ENCODE peak calls at places on chromosomes 12 and 14, in six cellular contexts. D is GM06990; F is bronchial epithelial cell; M is heart left ventricle; P is CD8-positive, alpha-beta T cell; U is breast epithelium. N is an unnamed sample. For H3K27me3, the result is how much of the 10 kb centered on the place peaks cover.

GRCh38 chr12:54000774-54001114 is 783 bp downstream of the HOXC9 start:
- DNase-seq in D (no peak), F (no peak), M (no peak), P (no peak), U (no peak), N (no peak)

GRCh38 chr14:33936391-33936790 is 14.5 kb downstream of the EGLN3 start:
- DNase-seq in D (no peak), F (no peak), M (no peak), P (no peak), U (no peak), N (no peak)

GRCh38 chr14:105908481-105908911 is 382.1 kb downstream of the TMEM121 start:
- DNase-seq in D (no peak), F (no peak), M (no peak), P (no peak), U (no peak), N (no peak)

GRCh38 chr12:20268771-20269170 is 99.6 kb upstream of the PDE3A start:
- DNase-seq in D (no peak), F (no peak), M (no peak), P (no peak), U (no peak), N (no peak)

GRCh38 chr12:74899031-74899829 is 310.4 kb downstream of the KCNC2 start:
- DNase-seq in D (no peak), F (no peak), M (no peak), P (no peak), U (no peak), N (no peak)

GRCh38 chr12:100229876-100230275 is 29.3 kb downstream of the ACTR6 start:
- DNase-seq in D (no peak), F (peak), M (no peak), P (no peak), U (no peak), N (no peak)

GRCh38 chr14:100192250-100192671 is 32.8 kb upstream of the DEGS2 start:
- DNase-seq in D (peak), F (no peak), M (peak), P (no peak), U (no peak), N (no peak)

GRCh38 chr12:108563804-108564151 is 1.4 kb downstream of the ISCU start:
- DNase-seq in D (no peak), F (no peak), M (no peak), P (no peak), U (no peak), N (no peak)

GRCh38 chr12:42679402-42679801 is 89.9 kb upstream of the PRICKLE1 start:
- DNase-seq in D (no peak), F (peak), M (no peak), P (no peak), U (no peak), N (no peak)

GRCh38 chr12:21989819-21990412 is 48.7 kb upstream of the ABCC9 start:
- DNase-seq in D (no peak), F (peak), M (no peak), P (no peak), U (no peak), N (no peak)

GRCh38 chr14:84397621-84398020 is 1132.3 kb upstream of the FLRT2 start:
- DNase-seq in D (no peak), F (no peak), M (no peak), P (no peak), U (no peak), N (no peak)

GRCh38 chr12:1656894-1657293 is 27.9 kb downstream of the WNT5B start:
- DNase-seq in D (no peak), F (no peak), M (peak), P (no peak), U (no peak), N (no peak)

GRCh38 chr12:90940872-90941499 is 14.0 kb downstream of the CCER1 start:
- DNase-seq in D (no peak), F (peak), M (no peak), P (no peak), U (no peak), N (no peak)

GRCh38 chr12:123995023-123995422 is 22.0 kb downstream of the ZNF664 start:
- DNase-seq in D (peak), F (peak), M (no peak), P (no peak), U (no peak), N (no peak)

GRCh38 chr12:74322792-74323191 is 214.8 kb upstream of the ATXN7L3B start:
- DNase-seq in D (no peak), F (no peak), M (no peak), P (no peak), U (no peak), N (no peak)

GRCh38 chr14:65594882-65595237 is 182.3 kb downstream of the FUT8 start:
- DNase-seq in D (no peak), F (no peak), M (no peak), P (no peak), U (no peak), N (no peak)

GRCh38 chr14:99259327-99259726 is 12.7 kb downstream of the BCL11B start:
- DNase-seq in D (no peak), F (no peak), M (no peak), P (peak), U (no peak), N (no peak)

GRCh38 chr12:59113831-59114273 is 193.5 kb upstream of the LRIG3 start:
- DNase-seq in D (peak), F (peak), M (peak), P (no peak), U (peak), N (no peak)

GRCh38 chr14:105879867-105880561 is 353.6 kb downstream of the TMEM121 start:
- DNase-seq in D (no peak), F (no peak), M (no peak), P (peak), U (peak), N (no peak)

GRCh38 chr12:537772-538171 is 78.0 kb downstream of the B4GALNT3 start:
- DNase-seq in D (no peak), F (peak), M (no peak), P (no peak), U (no peak), N (no peak)

GRCh38 chr12:112575559-112576067 is 156.9 kb downstream of the PTPN11 start:
- DNase-seq in D (no peak), F (no peak), M (no peak), P (no peak), U (no peak), N (no peak)

GRCh38 chr14:49975799-49976198 is 82.9 kb downstream of the ARF6 start:
- DNase-seq in D (no peak), F (no peak), M (no peak), P (no peak), U (no peak), N (no peak)

DNA sequence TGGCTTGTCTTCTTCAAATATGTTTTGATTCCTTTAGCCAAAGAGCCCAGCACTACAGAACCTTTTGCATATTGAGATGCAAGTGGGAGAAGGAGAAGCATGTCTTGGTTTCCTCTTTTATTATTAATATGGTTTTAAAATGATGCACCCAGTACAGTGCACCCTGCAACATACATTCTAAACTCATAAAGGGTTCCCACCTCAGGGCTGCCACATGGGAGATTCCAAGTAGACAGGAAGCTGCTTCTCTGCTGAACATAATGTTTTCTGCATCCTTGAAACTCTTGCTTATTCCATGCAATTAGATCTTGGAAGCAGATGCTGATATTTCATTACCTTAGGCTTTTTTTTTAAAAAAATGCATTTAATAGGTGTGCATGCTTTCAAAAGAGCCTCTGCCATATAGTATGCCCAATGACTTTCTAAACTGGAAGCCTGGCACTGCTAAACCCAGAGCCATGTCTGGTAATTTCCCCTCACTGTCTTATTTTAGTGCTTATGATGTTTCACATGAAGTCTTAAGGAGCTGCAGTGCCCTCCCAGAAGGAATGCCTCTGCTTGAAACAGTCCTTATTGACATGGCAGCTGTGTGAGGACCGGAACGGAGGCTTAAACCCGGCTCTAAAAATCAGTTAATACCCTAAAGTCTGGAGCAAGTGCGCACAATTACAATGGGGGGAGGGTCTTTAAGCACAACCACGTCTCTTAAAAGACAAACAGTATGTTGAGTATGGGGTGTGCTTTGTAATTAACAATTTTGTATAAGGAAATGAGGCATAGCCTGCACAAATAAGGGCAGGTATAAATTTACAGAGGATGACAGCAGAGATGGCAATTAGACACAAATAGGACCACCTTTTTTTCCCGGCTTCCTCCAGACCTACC is 2.0 kb upstream of the SIX1 start:
- DNase-seq in D (no peak), F (no peak), M (no peak), P (no peak), U (no peak), N (no peak)
- H3K27me3 ChIP-seq in D (under half), F (under half), M (half or more), P (half or more), U (half or more), N (half or more)

GRCh38 chr12:131008461-131009270 is 55.0 kb downstream of the ADGRD1 start:
- DNase-seq in D (no peak), F (no peak), M (no peak), P (no peak), U (no peak), N (no peak)
- H3K27me3 ChIP-seq in D (under half), F (under half), M (under half), P (under half), U (under half), N (under half)

GRCh38 chr12:120363274-120363855 is 5.6 kb downstream of the MSI1 start:
- DNase-seq in D (no peak), F (no peak), M (no peak), P (no peak), U (no peak), N (no peak)
- H3K27me3 ChIP-seq in D (under half), F (under half), M (under half), P (under half), U (under half), N (under half)

GRCh38 chr12:57626111-57626928 is 6.7 kb downstream of the B4GALNT1 start:
- DNase-seq in D (no peak), F (no peak), M (no peak), P (no peak), U (no peak), N (no peak)
- H3K27me3 ChIP-seq in D (under half), F (half or more), M (under half), P (half or more), U (under half), N (half or more)

DNA sequence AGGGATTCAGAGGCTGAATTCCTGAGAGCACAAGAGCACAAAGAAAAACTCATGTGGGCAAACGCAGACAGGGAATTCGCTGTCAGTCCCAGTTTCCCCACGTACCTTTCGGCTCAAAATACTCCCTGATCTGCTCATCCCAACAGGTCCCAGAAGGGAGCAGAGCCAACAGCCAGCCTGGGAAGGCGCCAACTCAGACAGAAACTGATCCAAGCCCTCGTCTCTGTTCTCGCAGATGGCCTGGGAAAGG is 61.2 kb upstream of the FBRSL1 start:
- DNase-seq in D (no peak), F (peak), M (no peak), P (no peak), U (no peak), N (no peak)
- H3K27me3 ChIP-seq in D (under half), F (under half), M (half or more), P (under half), U (under half), N (under half)

GRCh38 chr12:113747048-113747447 is 219.1 kb downstream of the RBM19 start:
- DNase-seq in D (no peak), F (no peak), M (no peak), P (no peak), U (no peak), N (no peak)

GRCh38 chr12:113751513-113751912 is 214.6 kb downstream of the RBM19 start:
- DNase-seq in D (no peak), F (no peak), M (no peak), P (no peak), U (no peak), N (no peak)

GRCh38 chr12:113749433-113749815 is 216.7 kb downstream of the RBM19 start:
- DNase-seq in D (no peak), F (no peak), M (no peak), P (no peak), U (no peak), N (no peak)

GRCh38 chr12:113744802-113745395 is 221.2 kb downstream of the RBM19 start:
- DNase-seq in D (no peak), F (no peak), M (no peak), P (no peak), U (no peak), N (no peak)

DNA sequence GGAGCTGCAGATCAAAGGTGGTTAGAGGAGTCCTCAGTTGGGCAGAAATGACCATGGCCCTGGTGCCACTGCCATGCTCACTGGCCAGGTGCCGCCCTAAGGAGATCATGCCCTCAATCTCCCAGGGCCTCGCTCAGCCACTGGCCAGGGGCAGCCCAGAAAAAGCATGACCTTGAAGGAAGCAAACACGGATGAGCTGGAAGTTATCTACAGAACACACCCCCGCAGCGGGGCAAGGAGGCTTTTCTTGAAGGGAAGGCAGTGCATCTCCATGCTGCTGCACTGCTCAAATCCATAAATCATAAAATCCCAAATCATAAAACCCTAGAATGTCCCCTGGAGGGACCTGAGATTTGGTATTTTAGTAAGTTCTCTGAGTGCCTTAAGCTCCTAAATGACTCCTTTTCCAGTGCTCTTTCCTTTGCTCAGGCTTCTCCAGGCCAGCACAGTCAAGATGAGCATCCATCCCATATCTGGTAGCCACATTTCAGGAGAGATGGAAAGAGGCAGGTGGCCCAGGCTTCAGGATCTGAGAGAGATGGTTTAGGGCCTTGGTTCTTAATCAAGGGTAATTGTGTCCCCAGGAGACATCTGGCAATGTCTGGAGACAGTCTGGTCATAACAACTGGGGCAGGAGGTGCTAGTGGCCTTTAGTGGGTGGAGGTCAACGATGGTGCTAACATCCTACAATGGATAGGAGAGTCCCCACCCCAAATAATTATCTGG is 217.3 kb downstream of the RBM19 start:
- DNase-seq in D (no peak), F (no peak), M (no peak), P (no peak), U (no peak), N (no peak)
- H3K27me3 ChIP-seq in D (under half), F (under half), M (under half), P (under half), U (under half), N (under half)

GRCh38 chr12:111193977-111194702 is 174.8 kb downstream of the PHETA1 start:
- DNase-seq in D (no peak), F (no peak), M (no peak), P (no peak), U (no peak), N (no peak)
- H3K27me3 ChIP-seq in D (under half), F (under half), M (under half), P (under half), U (under half), N (under half)

GRCh38 chr12:132171968-132172521 is 27.8 kb downstream of the NOC4L start:
- DNase-seq in D (no peak), F (no peak), M (peak), P (no peak), U (no peak), N (no peak)
- H3K27me3 ChIP-seq in D (under half), F (under half), M (under half), P (under half), U (half or more), N (under half)

GRCh38 chr14:21647380-21647779 is 6.3 kb upstream of the OR4E2 start:
- DNase-seq in D (no peak), F (no peak), M (no peak), P (no peak), U (no peak), N (no peak)
- H3K27me3 ChIP-seq in D (under half), F (under half), M (under half), P (under half), U (under half), N (under half)

GRCh38 chr14:28780843-28781503 is 14.4 kb downstream of the FOXG1 start:
- DNase-seq in D (no peak), F (no peak), M (no peak), P (no peak), U (no peak), N (no peak)

GRCh38 chr14:28784262-28785021 is 17.9 kb downstream of the FOXG1 start:
- DNase-seq in D (no peak), F (no peak), M (no peak), P (no peak), U (no peak), N (no peak)

GRCh38 chr14:28785096-28785952 is 18.7 kb downstream of the FOXG1 start:
- DNase-seq in D (peak), F (no peak), M (no peak), P (no peak), U (no peak), N (no peak)

GRCh38 chr14:28779416-28779941 is 12.9 kb downstream of the FOXG1 start:
- DNase-seq in D (no peak), F (no peak), M (no peak), P (no peak), U (no peak), N (no peak)

GRCh38 chr14:28783593-28784143 is 17.1 kb downstream of the FOXG1 start:
- DNase-seq in D (no peak), F (no peak), M (no peak), P (no peak), U (no peak), N (no peak)
- H3K27me3 ChIP-seq in D (under half), F (under half), M (half or more), P (under half), U (half or more), N (under half)

N was measured in effector memory CD4-positive, alpha-beta T cell.